ENCODE peak calls at places on chromosome 17, in five cellular contexts. N, D, T, W and R are unnamed samples.
A peak's percentile ranks its signal among the peaks of the same experiment; 100 is the strongest.

GRCh38 chr17:76585649-76586593 is at the start of gene ST6GALNAC2:
- DNase-seq in T (no peak), W (peak; percentile 70), D (no peak), N (peak; percentile 32), R (no peak)

GRCh38 chr17:32518856-32519768 is 32.3 kb downstream of the CDK5R1 start:
- DNase-seq in N (no peak), D (peak; percentile 19), W (peak; percentile 98), T (peak; percentile 30), R (no peak)

GRCh38 chr17:6843241-6843890 is 11.8 kb upstream of the TEKT1 start:
- DNase-seq in N (no peak), W (peak; percentile 72), T (peak; percentile 69), D (no peak), R (no peak)

GRCh38 chr17:83162035-83162745 is 82.8 kb downstream of the METRNL start:
- DNase-seq in D (no peak), N (no peak), T (no peak), W (no peak), R (no peak)

GRCh38 chr17:64732336-64733006 is 70.4 kb upstream of the SMURF2 start:
- DNase-seq in D (no peak), W (no peak), T (peak; percentile 78), N (peak; percentile 30), R (no peak)

GRCh38 chr17:66755101-66755943 is 79.6 kb upstream of the CACNG5 start:
- DNase-seq in W (no peak), T (no peak), N (no peak), D (no peak), R (no peak)

GRCh38 chr17:35167046-35167445 is 19.4 kb downstream of the UNC45B start:
- DNase-seq in N (no peak), D (no peak), W (no peak), T (no peak), R (no peak)

GRCh38 chr17:64096037-64096436 is 33.9 kb downstream of the ERN1 start:
- DNase-seq in N (no peak), D (no peak), W (no peak), T (no peak), R (no peak)

GRCh38 chr17:45052052-45052772 is 780 bp upstream of the DCAKD start:
- DNase-seq in D (no peak), N (no peak), T (peak; percentile 42), W (peak; percentile 79), R (no peak)

GRCh38 chr17:34609210-34609609 is 29.8 kb downstream of the TMEM132E start:
- DNase-seq in D (no peak), N (no peak), T (no peak), W (no peak), R (no peak)

GRCh38 chr17:7443499-7444485 is 1.1 kb upstream of the CHRNB1 start:
- DNase-seq in W (no peak), D (no peak), T (peak; percentile 41), N (no peak), R (no peak)

GRCh38 chr17:38566666-38567031 is 39.1 kb downstream of the SRCIN1 start:
- DNase-seq in T (no peak), W (no peak), D (no peak), N (no peak), R (no peak)

GRCh38 chr17:43468746-43469544 is 14.8 kb upstream of the DHX8 start:
- DNase-seq in D (peak; percentile 100), T (peak; percentile 41), W (no peak), N (no peak), R (no peak)

GRCh38 chr17:48294193-48294909 is 135.7 kb downstream of the SKAP1 start:
- DNase-seq in D (no peak), T (no peak), N (no peak), W (no peak), R (no peak)

GRCh38 chr17:81386646-81387234 is 8.5 kb upstream of the BAHCC1 start:
- DNase-seq in N (no peak), W (peak; percentile 75), D (no peak), T (peak; percentile 33), R (no peak)

GRCh38 chr17:44889003-44889402 is 10.2 kb downstream of the EFTUD2 start:
- DNase-seq in T (no peak), W (no peak), N (no peak), D (no peak), R (no peak)

GRCh38 chr17:67629963-67630320 is 87.8 kb upstream of the NOL11 start:
- DNase-seq in T (peak; percentile 75), D (no peak), W (peak; percentile 37), N (no peak), R (no peak)

GRCh38 chr17:32487460-32488176 is 825 bp downstream of the CDK5R1 start:
- DNase-seq in W (peak; percentile 69), N (no peak), D (no peak), T (peak; percentile 13), R (no peak)

GRCh38 chr17:43880420-43880991 is 26.8 kb downstream of the MPP2 start:
- DNase-seq in W (peak; percentile 74), D (no peak), T (peak; percentile 13), N (no peak), R (no peak)

GRCh38 chr17:49252148-49252682 is 21.6 kb upstream of the PHOSPHO1 start:
- DNase-seq in D (no peak), N (no peak), W (no peak), T (peak; percentile 62), R (no peak)

GRCh38 chr17:76497979-76498885 is 3.0 kb downstream of the RHBDF2 start:
- DNase-seq in W (peak; percentile 68), N (peak; percentile 45), T (peak; percentile 90), D (peak; percentile 79), R (no peak)

GRCh38 chr17:81417049-81417878 is 22.0 kb downstream of the BAHCC1 start:
- DNase-seq in W (no peak), D (no peak), N (no peak), T (peak; percentile 37), R (no peak)

GRCh38 chr17:9645858-9646555 is 690 bp downstream of the USP43 start:
- DNase-seq in N (no peak), T (peak; percentile 11), W (peak; percentile 73), D (no peak), R (no peak)

GRCh38 chr17:40418428-40418706 is 671 bp upstream of the TOP2A start:
- DNase-seq in T (no peak), W (no peak), D (no peak), N (no peak), R (no peak)

GRCh38 chr17:77301694-77302087 is 160.9 kb downstream of the SEC14L1 start:
- DNase-seq in D (no peak), T (no peak), W (no peak), N (no peak), R (no peak)

GRCh38 chr17:69218986-69219385 is 9.6 kb downstream of the ABCA10 start:
- DNase-seq in N (no peak), W (no peak), D (peak; percentile 7), T (no peak), R (no peak)

GRCh38 chr17:11170901-11171300 is 70.1 kb upstream of the SHISA6 start:
- DNase-seq in W (no peak), D (no peak), T (no peak), N (no peak), R (no peak)

GRCh38 chr17:7589891-7590611 is at the start of gene SOX15:
- DNase-seq in N (no peak), T (no peak), D (no peak), W (peak; percentile 54), R (no peak)

GRCh38 chr17:42835732-42836131 is 2.5 kb downstream of the PSME3 start:
- DNase-seq in W (no peak), T (no peak), N (no peak), D (no peak), R (no peak)

GRCh38 chr17:1485311-1485747 is 7.2 kb downstream of the MYO1C start:
- DNase-seq in W (peak; percentile 87), D (no peak), T (peak; percentile 37), N (no peak), R (no peak)

GRCh38 chr17:17988427-17988945 is 15.8 kb downstream of the DRC3 start:
- DNase-seq in W (no peak), D (no peak), N (no peak), T (no peak), R (no peak)
- H3K4me3 ChIP-seq in W (no peak overlapping the region), D (no peak overlapping the region), N (no peak overlapping the region), T (no peak overlapping the region), R (no peak overlapping the region)

GRCh38 chr17:14211778-14212177 is 24.9 kb downstream of the CDRT15 start:
- DNase-seq in W (no peak), T (no peak), N (no peak), D (no peak), R (no peak)
- TF ChIP-seq CTCF in W (peak; percentile 25), T (peak; percentile 56), N (peak; percentile 21), D (peak; percentile 16), R (peak; percentile 26)

GRCh38 chr17:41629316-41629715 is 4.9 kb upstream of the KRT17 start:
- DNase-seq in N (no peak), W (no peak), D (no peak), T (no peak), R (no peak)

GRCh38 chr17:41632482-41633105 is 8.2 kb upstream of the KRT17 start:
- DNase-seq in W (no peak), N (no peak), T (no peak), D (no peak), R (no peak)

GRCh38 chr17:41631890-41632269 is 7.5 kb upstream of the KRT17 start:
- DNase-seq in D (no peak), W (no peak), T (no peak), N (no peak), R (no peak)

GRCh38 chr17:41629826-41630670 is 5.7 kb upstream of the KRT17 start:
- DNase-seq in T (no peak), D (no peak), W (no peak), N (no peak), R (no peak)

DNA sequence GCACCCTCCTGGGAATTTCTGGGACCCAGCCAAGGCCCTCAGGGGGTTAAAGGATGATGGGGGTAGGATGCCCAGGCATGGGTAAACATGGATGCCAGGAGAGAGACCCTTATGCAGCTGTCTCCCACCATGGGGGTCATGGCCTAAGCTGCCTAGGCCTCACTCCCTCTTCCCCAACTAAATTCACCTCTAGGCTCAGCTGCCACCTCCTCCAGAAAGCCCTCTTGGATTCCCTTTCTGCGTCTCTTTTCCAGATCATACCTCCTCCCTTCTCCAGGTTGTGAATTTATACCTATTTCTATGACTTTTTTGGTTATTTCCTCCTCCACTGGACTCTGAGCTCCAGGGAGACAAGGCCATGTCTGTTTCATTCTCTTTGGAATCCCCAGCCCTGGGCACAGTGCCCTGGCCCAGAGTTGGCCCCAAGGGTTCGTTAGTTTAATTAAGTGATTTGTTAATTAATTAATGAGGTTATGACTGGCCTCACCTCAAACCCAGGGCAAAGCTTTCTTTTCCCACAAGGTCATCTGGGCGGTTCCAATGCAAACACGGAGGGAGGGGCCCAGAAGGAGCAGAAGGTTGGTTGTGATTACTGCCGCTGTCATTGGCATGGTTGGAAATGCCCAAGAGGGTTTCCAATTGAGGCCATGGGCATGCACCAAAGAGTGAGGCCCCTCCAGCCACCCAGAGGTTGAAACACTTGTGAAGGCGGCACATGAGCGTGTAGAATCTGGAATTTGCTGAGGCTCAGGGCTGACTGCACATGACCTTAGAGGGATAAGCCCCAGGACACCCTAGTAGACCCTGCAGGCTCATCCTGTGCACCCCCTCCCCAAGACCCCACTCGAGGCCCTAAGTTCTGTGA is 6.9 kb upstream of the KRT17 start:
- DNase-seq in T (no peak), N (no peak), W (no peak), D (no peak), R (no peak)
- H3K4me3 ChIP-seq in T (no peak overlapping the region), N (no peak overlapping the region), W (no peak overlapping the region), D (no peak overlapping the region), R (no peak overlapping the region)

GRCh38 chr17:12927541-12928425 is 90.0 kb downstream of the ELAC2 start:
- DNase-seq in N (no peak), W (no peak), D (no peak), T (peak; percentile 61), R (no peak)

GRCh38 chr17:12924614-12925013 is 93.2 kb downstream of the ELAC2 start:
- DNase-seq in N (no peak), D (no peak), W (no peak), T (no peak), R (no peak)

GRCh38 chr17:12927001-12927400 is 90.8 kb downstream of the ELAC2 start:
- DNase-seq in D (no peak), T (no peak), N (no peak), W (no peak), R (no peak)

GRCh38 chr17:12928736-12929135 is 89.1 kb downstream of the ELAC2 start:
- DNase-seq in T (no peak), W (peak; percentile 33), N (no peak), D (no peak), R (no peak)
- TF ChIP-seq CTCF in T (peak; percentile 9), W (peak; percentile 48), N (no peak), D (peak; percentile 16), R (no peak)